ENCODE peak calls at places on chromosome 16, in five cellular contexts. E, G, Y, V and C are unnamed samples.

GRCh38 chr16:48014349-48015135 is 141.3 kb downstream of the ABCC12 start:
- DNase-seq in G (no peak), V (no peak), E (no peak), Y (no peak), C (no peak)

GRCh38 chr16:48949636-48950035 is 332.0 kb downstream of the CBLN1 start:
- DNase-seq in Y (no peak), E (no peak), G (no peak), V (no peak), C (no peak)

GRCh38 chr16:6335072-6335471 is 997.6 kb upstream of the RBFOX1 start:
- DNase-seq in V (no peak), G (peak; percentile 12), Y (no peak), E (no peak), C (no peak)

GRCh38 chr16:47067203-47067602 is 76.5 kb downstream of the NETO2 start:
- DNase-seq in Y (no peak), V (no peak), G (no peak), E (no peak), C (no peak)

GRCh38 chr16:50096791-50097190 is 31.0 kb downstream of the HEATR3 start:
- DNase-seq in E (no peak), Y (no peak), G (no peak), V (no peak), C (no peak)

GRCh38 chr16:1674751-1675664 is 3.1 kb upstream of the JPT2 start:
- DNase-seq in V (no peak), Y (no peak), E (no peak), G (no peak), C (no peak)

GRCh38 chr16:66844342-66845079 is at the start of gene CA7:
- DNase-seq in V (no peak), E (no peak), Y (no peak), G (no peak), C (no peak)

GRCh38 chr16:79169239-79169638 is 431.3 kb downstream of the MAF start:
- DNase-seq in V (no peak), Y (no peak), G (peak; percentile 29), E (no peak), C (no peak)

GRCh38 chr16:21599994-21600773 is 807 bp downstream of the METTL9 start:
- DNase-seq in E (no peak), V (no peak), Y (peak; percentile 37), G (peak; percentile 24), C (no peak)